ENCODE peak calls at places on chromosome 10, in five cellular contexts. T, U, S, O and E are unnamed samples.

GRCh38 chr10:4102802-4103344 is 317.9 kb upstream of the KLF6 start:
- DNase-seq in T (no peak), U (no peak), S (no peak), O (no peak), E (no peak)

GRCh38 chr10:78700413-78700812 is 368.4 kb upstream of the ZMIZ1 start:
- DNase-seq in T (no peak), U (no peak), S (peak; percentile 47), O (no peak), E (no peak)

GRCh38 chr10:43809211-43809930 is 160.7 kb upstream of the ZNF32 start:
- DNase-seq in T (no peak), U (no peak), S (peak; percentile 94), O (no peak), E (no peak)

GRCh38 chr10:36538945-36539586 is 586.3 kb upstream of the ANKRD30A start:
- DNase-seq in T (no peak), U (no peak), S (peak; percentile 45), O (no peak), E (no peak)

GRCh38 chr10:84352251-84352842 is 24.0 kb downstream of the CCSER2 start:
- DNase-seq in T (no peak), U (peak; percentile 19), S (peak; percentile 73), O (peak; percentile 91), E (peak; percentile 71)

GRCh38 chr10:33129987-33130386 is 172.0 kb upstream of the ITGB1 start:
- DNase-seq in T (no peak), U (no peak), S (peak; percentile 81), O (no peak), E (no peak)

GRCh38 chr10:121159670-121160069 is 308.5 kb downstream of the WDR11 start:
- DNase-seq in T (no peak), U (no peak), S (no peak), O (no peak), E (no peak)

GRCh38 chr10:3982746-3983442 is 197.9 kb upstream of the KLF6 start:
- DNase-seq in T (no peak), U (no peak), S (no peak), O (no peak), E (no peak)

GRCh38 chr10:89301721-89302445 is at the start of gene IFIT2:
- DNase-seq in T (no peak), U (peak; percentile 46), S (peak; percentile 87), O (peak; percentile 8), E (no peak)

GRCh38 chr10:130443236-130443635 is 307.0 kb downstream of the GLRX3 start:
- DNase-seq in T (peak; percentile 34), U (no peak), S (no peak), O (no peak), E (no peak)

GRCh38 chr10:48509974-48510692 is 94.7 kb downstream of the ARHGAP22 start:
- DNase-seq in T (peak; percentile 39), U (no peak), S (no peak), O (peak; percentile 43), E (peak; percentile 52)

GRCh38 chr10:21989453-21990154 is 13.9 kb downstream of the DNAJC1 start:
- DNase-seq in T (no peak), U (no peak), S (peak; percentile 91), O (peak; percentile 91), E (peak; percentile 78)

GRCh38 chr10:71396084-71396713 is 521 bp upstream of the CDH23 start:
- DNase-seq in T (peak; percentile 73), U (no peak), S (peak; percentile 22), O (peak; percentile 91), E (peak; percentile 80)

GRCh38 chr10:12640026-12640425 is 290.7 kb downstream of the CAMK1D start:
- DNase-seq in T (no peak), U (no peak), S (no peak), O (no peak), E (no peak)

GRCh38 chr10:25117757-25118156 is 57.0 kb upstream of the GPR158 start:
- DNase-seq in T (no peak), U (no peak), S (no peak), O (no peak), E (no peak)

GRCh38 chr10:12707461-12708185 is 293.9 kb downstream of the CCDC3 start:
- DNase-seq in T (no peak), U (no peak), S (peak; percentile 88), O (peak; percentile 70), E (peak; percentile 67)

GRCh38 chr10:32271617-32272016 is 75.3 kb downstream of the EPC1 start:
- DNase-seq in T (no peak), U (no peak), S (peak; percentile 64), O (no peak), E (no peak)

GRCh38 chr10:132113766-132114365 is 48.1 kb downstream of the JAKMIP3 start:
- DNase-seq in T (peak; percentile 36), U (no peak), S (no peak), O (no peak), E (no peak)

GRCh38 chr10:61786728-61787127 is 114.8 kb upstream of the ARID5B start:
- DNase-seq in T (no peak), U (no peak), S (peak; percentile 89), O (no peak), E (no peak)

GRCh38 chr10:22554481-22555182 is 159.7 kb downstream of the PIP4K2A start:
- DNase-seq in T (peak; percentile 80), U (peak; percentile 67), S (peak; percentile 81), O (no peak), E (peak; percentile 85)

GRCh38 chr10:32263300-32263699 is 83.7 kb downstream of the EPC1 start:
- DNase-seq in T (no peak), U (no peak), S (no peak), O (no peak), E (peak; percentile 7)

GRCh38 chr10:132961420-132961803 is 19.0 kb upstream of the CFAP46 start:
- DNase-seq in T (no peak), U (no peak), S (no peak), O (no peak), E (no peak)

GRCh38 chr10:49596836-49597235 is 13.3 kb upstream of the SLC18A3 start:
- DNase-seq in T (no peak), U (no peak), S (no peak), O (no peak), E (no peak)

GRCh38 chr10:132574783-132575319 is 37.3 kb downstream of the INPP5A start:
- DNase-seq in T (no peak), U (no peak), S (no peak), O (peak; percentile 63), E (peak; percentile 94)